ENCODE peak calls at places on chromosomes 16 and 17, in six cellular contexts. D, Y, N, P, A and B are unnamed samples.
A peak's percentile ranks its signal among the peaks of the same experiment; 100 is the strongest.

GRCh38 chr17:27939489-27940465 is 46.6 kb upstream of the LYRM9 start:
- DNase-seq in P (no peak), D (no peak), Y (no peak), N (no peak), A (no peak), B (no peak)

GRCh38 chr16:58264961-58265479 is 29.8 kb downstream of the PRSS54 start:
- DNase-seq in Y (no peak), A (peak; percentile 44), P (peak; percentile 59), D (no peak), N (no peak), B (no peak)

GRCh38 chr17:65297384-65297783 is 160.2 kb downstream of the RGS9 start:
- DNase-seq in N (no peak), Y (no peak), P (no peak), A (no peak), D (no peak), B (no peak)

GRCh38 chr16:28967156-28967555 is 7.4 kb upstream of the SPNS1 start:
- DNase-seq in D (no peak), N (no peak), A (no peak), P (no peak), Y (no peak), B (no peak)

GRCh38 chr16:52069866-52070265 is 477.1 kb downstream of the TOX3 start:
- DNase-seq in N (no peak), D (no peak), A (no peak), Y (no peak), P (no peak), B (no peak)

GRCh38 chr17:2337811-2338657 is 733 bp downstream of the SGSM2 start:
- DNase-seq in A (peak; percentile 76), D (peak; percentile 56), P (peak; percentile 69), N (peak; percentile 90), Y (peak; percentile 78), B (peak; percentile 58)

GRCh38 chr16:77359065-77359502 is 75.8 kb downstream of the ADAMTS18 start:
- DNase-seq in Y (peak; percentile 39), N (no peak), P (no peak), A (no peak), D (no peak), B (no peak)

GRCh38 chr17:31466096-31466495 is 74.6 kb downstream of the RAB11FIP4 start:
- DNase-seq in P (no peak), D (no peak), A (no peak), Y (no peak), N (no peak), B (no peak)

GRCh38 chr17:2125013-2125535 is 70.2 kb downstream of the HIC1 start:
- DNase-seq in P (no peak), A (no peak), N (no peak), Y (no peak), D (no peak), B (no peak)

GRCh38 chr17:27956601-27957445 is 63.7 kb upstream of the LYRM9 start:
- DNase-seq in A (no peak), P (no peak), D (no peak), N (no peak), Y (no peak), B (no peak)

GRCh38 chr17:80565347-80566053 is 20.9 kb downstream of the RPTOR start:
- DNase-seq in D (no peak), A (no peak), N (no peak), Y (no peak), P (no peak), B (no peak)

GRCh38 chr17:4362141-4362540 is 4.3 kb downstream of the UBE2G1 start:
- DNase-seq in Y (no peak), N (no peak), A (no peak), D (no peak), P (no peak), B (no peak)

GRCh38 chr16:29014561-29015029 is 29.7 kb downstream of the LAT start:
- DNase-seq in N (no peak), A (peak; percentile 22), Y (no peak), P (peak; percentile 22), D (no peak), B (no peak)

GRCh38 chr16:56262148-56262878 is 71.0 kb downstream of the GNAO1 start:
- DNase-seq in Y (no peak), P (no peak), N (peak; percentile 84), A (peak; percentile 38), D (peak; percentile 40), B (no peak)

GRCh38 chr16:15643453-15644305 is 725 bp upstream of the MARF1 start:
- DNase-seq in Y (no peak), A (peak; percentile 14), D (no peak), P (peak; percentile 39), N (no peak), B (no peak)

GRCh38 chr16:68995011-68995504 is 110.4 kb upstream of the HAS3 start:
- DNase-seq in Y (peak; percentile 27), P (no peak), A (no peak), D (no peak), N (no peak), B (no peak)

GRCh38 chr17:21303441-21304065 is 19.0 kb downstream of the MAP2K3 start:
- DNase-seq in Y (peak; percentile 17), D (no peak), N (peak; percentile 67), P (no peak), A (peak; percentile 5), B (no peak)

GRCh38 chr16:89507834-89508590 is at the start of gene SPG7:
- DNase-seq in N (peak; percentile 96), D (peak; percentile 93), P (peak; percentile 84), Y (peak; percentile 88), A (peak; percentile 91), B (peak; percentile 91)

GRCh38 chr17:30290696-30291570 is 811 bp downstream of the BLMH start:
- DNase-seq in N (peak; percentile 81), P (peak; percentile 72), A (peak; percentile 58), Y (peak; percentile 64), D (peak; percentile 37), B (no peak)

GRCh38 chr16:84933774-84934571 is 77.4 kb downstream of the ZDHHC7 start:
- DNase-seq in D (no peak), N (peak; percentile 88), Y (no peak), P (no peak), A (no peak), B (no peak)

GRCh38 chr16:31484491-31485171 is 1.7 kb downstream of the SLC5A2 start:
- DNase-seq in P (peak; percentile 72), D (no peak), N (peak; percentile 72), Y (peak; percentile 93), A (peak; percentile 78), B (no peak)

GRCh38 chr16:66476328-66477027 is 49.4 kb downstream of the BEAN1 start:
- DNase-seq in P (peak; percentile 43), D (no peak), Y (no peak), A (no peak), N (peak; percentile 82), B (no peak)

GRCh38 chr16:29816694-29817441 is 916 bp downstream of the PAGR1 start:
- DNase-seq in A (peak; percentile 73), Y (peak; percentile 77), D (peak; percentile 62), N (peak; percentile 93), P (peak; percentile 80), B (no peak)

GRCh38 chr17:18860161-18860972 is 2.4 kb downstream of the PRPSAP2 start:
- DNase-seq in N (no peak), Y (no peak), D (no peak), P (peak; percentile 9), A (no peak), B (no peak)

GRCh38 chr17:80646328-80646727 is 101.7 kb downstream of the RPTOR start:
- DNase-seq in D (no peak), A (no peak), N (no peak), Y (no peak), P (no peak), B (no peak)

GRCh38 chr17:9199474-9200196 is 178.3 kb downstream of the NTN1 start:
- DNase-seq in N (peak; percentile 31), Y (no peak), P (no peak), D (no peak), A (no peak), B (no peak)

GRCh38 chr16:73275024-73275423 is 227.1 kb upstream of the ZFHX3 start:
- DNase-seq in A (no peak), Y (no peak), N (no peak), P (no peak), D (no peak), B (no peak)

GRCh38 chr17:64692187-64692586 is 30.1 kb upstream of the SMURF2 start:
- DNase-seq in D (no peak), A (no peak), P (no peak), N (no peak), Y (no peak), B (no peak)

GRCh38 chr17:82948957-82949356 is 109.1 kb upstream of the ZNF750 start:
- DNase-seq in A (no peak), D (no peak), P (no peak), N (no peak), Y (peak; percentile 10), B (no peak)

GRCh38 chr17:82949984-82950383 is 110.2 kb upstream of the ZNF750 start:
- DNase-seq in Y (peak; percentile 7), A (no peak), D (no peak), N (peak; percentile 54), P (no peak), B (no peak)

GRCh38 chr17:82949361-82949760 is 109.5 kb upstream of the ZNF750 start:
- DNase-seq in Y (peak; percentile 10), N (peak; percentile 27), A (no peak), P (no peak), D (no peak), B (no peak)

GRCh38 chr17:82950525-82951102 is 110.8 kb upstream of the ZNF750 start:
- DNase-seq in Y (peak; percentile 6), N (no peak), A (no peak), P (no peak), D (no peak), B (no peak)

DNA sequence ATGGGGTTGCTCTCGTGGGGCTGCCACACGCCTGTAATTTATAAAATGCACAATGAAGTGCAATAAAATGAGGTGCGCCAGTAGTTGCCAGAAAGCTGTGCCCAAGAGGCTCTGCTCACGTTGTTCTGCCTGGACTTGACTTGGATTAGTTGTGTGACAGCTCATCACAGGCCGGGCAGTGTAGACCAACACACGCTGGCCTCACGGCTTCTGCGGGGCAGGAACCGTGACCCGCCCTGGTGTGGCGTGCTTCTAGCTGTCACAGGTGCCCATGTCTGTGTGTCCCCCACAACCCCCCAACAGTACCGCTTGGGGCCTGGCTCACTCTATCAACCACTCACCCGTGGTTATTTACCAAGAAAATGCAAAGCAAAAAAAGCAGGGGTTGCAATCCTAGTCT is 112.2 kb upstream of the ZNF750 start:
- DNase-seq in N (peak; percentile 53), A (no peak), Y (peak; percentile 12), D (peak; percentile 12), P (no peak), B (no peak)
- H3K9me3 ChIP-seq in N (peaks cover 16% of the 10 kb centered on the region), A (peaks cover 3% of the 10 kb centered on the region), Y (no peaks in the 10 kb centered on the region), D (no peaks in the 10 kb centered on the region), P (no peaks in the 10 kb centered on the region), B (no peaks in the 10 kb centered on the region)

GRCh38 chr17:26792486-26792885 is 501.4 kb upstream of the WSB1 start:
- DNase-seq in A (no peak), P (no peak), N (no peak), Y (no peak), D (no peak), B (no peak)
- H3K9me3 ChIP-seq in A (no peaks in the 10 kb centered on the region), P (no peaks in the 10 kb centered on the region), N (peaks cover 100% of the 10 kb centered on the region), Y (peaks cover 88% of the 10 kb centered on the region), D (peaks cover 69% of the 10 kb centered on the region), B (peaks cover 24% of the 10 kb centered on the region)

GRCh38 chr16:71453051-71453450 is 9.0 kb downstream of the ZNF23 start:
- DNase-seq in N (no peak), D (no peak), P (no peak), A (no peak), Y (no peak), B (no peak)
- H3K9me3 ChIP-seq in N (peaks cover 46% of the 10 kb centered on the region), D (peaks cover 40% of the 10 kb centered on the region), P (peaks cover 9% of the 10 kb centered on the region), A (peaks cover 24% of the 10 kb centered on the region), Y (peaks cover 42% of the 10 kb centered on the region), B (peaks cover 17% of the 10 kb centered on the region)

GRCh38 chr16:83682858-83683235 is 124.9 kb upstream of the HSBP1 start:
- DNase-seq in P (no peak), D (no peak), Y (no peak), N (no peak), A (no peak), B (no peak)
- H3K9me3 ChIP-seq in P (no peaks in the 10 kb centered on the region), D (no peaks in the 10 kb centered on the region), Y (no peaks in the 10 kb centered on the region), N (no peaks in the 10 kb centered on the region), A (no peaks in the 10 kb centered on the region), B (no peaks in the 10 kb centered on the region)

GRCh38 chr16:62516001-62516400 is 479.8 kb upstream of the CDH8 start:
- DNase-seq in A (no peak), P (no peak), N (no peak), Y (no peak), D (no peak), B (no peak)
- H3K9me3 ChIP-seq in A (no peaks in the 10 kb centered on the region), P (no peaks in the 10 kb centered on the region), N (no peaks in the 10 kb centered on the region), Y (no peaks in the 10 kb centered on the region), D (peaks cover 6% of the 10 kb centered on the region), B (no peaks in the 10 kb centered on the region)